ENCODE peak calls at places on chromosomes 6 and 20, in six cellular contexts. One of them, this sample, is unnamed.

GRCh38 chr6:32436995-32437836 is 2.5 kb upstream of the HLA-DRA start:
- DNase-seq in AG04449: no peak
- DNase-seq in lower leg skin: no peak
- DNase-seq in dorsolateral prefrontal cortex: no peak
- DNase-seq in tibial nerve: no peak
- DNase-seq in A673: no peak
- DNase-seq in this sample: peak

GRCh38 chr20:57960803-57961575 is 251.2 kb upstream of the PMEPA1 start:
- DNase-seq in lower leg skin: no peak
- DNase-seq in dorsolateral prefrontal cortex: no peak
- DNase-seq in tibial nerve: no peak
- DNase-seq in A673: no peak
- DNase-seq in AG04449: no peak
- DNase-seq in this sample: no peak

GRCh38 chr20:50918403-50918802 is 12.8 kb downstream of the ADNP start:
- DNase-seq in AG04449: no peak
- DNase-seq in lower leg skin: no peak
- DNase-seq in tibial nerve: no peak
- DNase-seq in A673: no peak
- DNase-seq in dorsolateral prefrontal cortex: no peak
- DNase-seq in this sample: no peak

GRCh38 chr6:68757821-68758220 is 122.7 kb downstream of the ADGRB3 start:
- DNase-seq in A673: no peak
- DNase-seq in dorsolateral prefrontal cortex: no peak
- DNase-seq in lower leg skin: no peak
- DNase-seq in AG04449: no peak
- DNase-seq in tibial nerve: no peak
- DNase-seq in this sample: no peak

GRCh38 chr6:128071212-128071611 is 170.4 kb upstream of the THEMIS start:
- DNase-seq in AG04449: no peak
- DNase-seq in dorsolateral prefrontal cortex: no peak
- DNase-seq in tibial nerve: no peak
- DNase-seq in A673: no peak
- DNase-seq in lower leg skin: no peak
- DNase-seq in this sample: no peak

GRCh38 chr6:169156108-169156821 is 97.4 kb downstream of the THBS2 start:
- DNase-seq in lower leg skin: no peak
- DNase-seq in AG04449: no peak
- DNase-seq in A673: no peak
- DNase-seq in dorsolateral prefrontal cortex: no peak
- DNase-seq in tibial nerve: no peak
- DNase-seq in this sample: no peak

GRCh38 chr6:89834884-89835792 is 5.5 kb downstream of the CASP8AP2 start:
- DNase-seq in dorsolateral prefrontal cortex: no peak
- DNase-seq in tibial nerve: no peak
- DNase-seq in A673: no peak
- DNase-seq in AG04449: no peak
- DNase-seq in lower leg skin: no peak
- DNase-seq in this sample: peak

GRCh38 chr20:48530957-48531356 is 296.8 kb downstream of the PREX1 start:
- DNase-seq in A673: no peak
- DNase-seq in tibial nerve: no peak
- DNase-seq in AG04449: no peak
- DNase-seq in dorsolateral prefrontal cortex: no peak
- DNase-seq in lower leg skin: no peak
- DNase-seq in this sample: no peak

GRCh38 chr20:40682104-40683045 is 6.7 kb downstream of the MAFB start:
- DNase-seq in tibial nerve: no peak
- DNase-seq in A673: no peak
- DNase-seq in AG04449: no peak
- DNase-seq in dorsolateral prefrontal cortex: no peak
- DNase-seq in lower leg skin: no peak
- DNase-seq in this sample: no peak

GRCh38 chr20:40562031-40562430 is 127.0 kb downstream of the MAFB start:
- DNase-seq in dorsolateral prefrontal cortex: no peak
- DNase-seq in A673: no peak
- DNase-seq in tibial nerve: no peak
- DNase-seq in AG04449: no peak
- DNase-seq in lower leg skin: no peak
- DNase-seq in this sample: no peak

GRCh38 chr6:9204171-9204570 is 768.8 kb upstream of the SLC35B3 start:
- DNase-seq in AG04449: no peak
- DNase-seq in A673: peak
- DNase-seq in dorsolateral prefrontal cortex: no peak
- DNase-seq in lower leg skin: peak
- DNase-seq in tibial nerve: no peak
- DNase-seq in this sample: no peak

GRCh38 chr20:59177266-59178250 is 13.9 kb downstream of the ZNF831 start:
- DNase-seq in tibial nerve: no peak
- DNase-seq in lower leg skin: no peak
- DNase-seq in AG04449: no peak
- DNase-seq in dorsolateral prefrontal cortex: no peak
- DNase-seq in A673: no peak
- DNase-seq in this sample: no peak

GRCh38 chr20:61120595-61121515 is 131.2 kb upstream of the CDH4 start:
- DNase-seq in lower leg skin: peak
- DNase-seq in A673: peak
- DNase-seq in dorsolateral prefrontal cortex: no peak
- DNase-seq in tibial nerve: peak
- DNase-seq in AG04449: no peak
- DNase-seq in this sample: no peak

GRCh38 chr6:26199773-26200728 is 112.8 kb downstream of the HFE start:
- DNase-seq in lower leg skin: no peak
- DNase-seq in A673: peak
- DNase-seq in dorsolateral prefrontal cortex: no peak
- DNase-seq in tibial nerve: no peak
- DNase-seq in AG04449: no peak
- DNase-seq in this sample: no peak

GRCh38 chr6:112237644-112238043 is 16.7 kb downstream of the LAMA4 start:
- DNase-seq in AG04449: no peak
- DNase-seq in A673: no peak
- DNase-seq in tibial nerve: peak
- DNase-seq in lower leg skin: no peak
- DNase-seq in dorsolateral prefrontal cortex: no peak
- DNase-seq in this sample: no peak

GRCh38 chr6:167689278-167689677 is 137.4 kb upstream of the AFDN start:
- DNase-seq in AG04449: no peak
- DNase-seq in tibial nerve: no peak
- DNase-seq in dorsolateral prefrontal cortex: no peak
- DNase-seq in lower leg skin: no peak
- DNase-seq in A673: no peak
- DNase-seq in this sample: no peak

GRCh38 chr6:104286641-104287040 is 573.1 kb downstream of the HACE1 start:
- DNase-seq in dorsolateral prefrontal cortex: no peak
- DNase-seq in tibial nerve: no peak
- DNase-seq in lower leg skin: no peak
- DNase-seq in AG04449: no peak
- DNase-seq in A673: no peak
- DNase-seq in this sample: no peak

GRCh38 chr20:59808729-59809381 is 124.6 kb downstream of the SYCP2 start:
- DNase-seq in lower leg skin: peak
- DNase-seq in tibial nerve: peak
- DNase-seq in dorsolateral prefrontal cortex: no peak
- DNase-seq in AG04449: no peak
- DNase-seq in A673: no peak
- DNase-seq in this sample: no peak

GRCh38 chr6:131281471-131282270 is 146.4 kb downstream of the AKAP7 start:
- DNase-seq in dorsolateral prefrontal cortex: peak
- DNase-seq in A673: peak
- DNase-seq in tibial nerve: peak
- DNase-seq in AG04449: no peak
- DNase-seq in lower leg skin: peak
- DNase-seq in this sample: no peak

GRCh38 chr6:144285798-144286502 is 815 bp downstream of the UTRN start:
- DNase-seq in AG04449: no peak
- DNase-seq in A673: peak
- DNase-seq in tibial nerve: peak
- DNase-seq in lower leg skin: peak
- DNase-seq in dorsolateral prefrontal cortex: peak
- DNase-seq in this sample: no peak

GRCh38 chr6:144284474-144284752 is 722 bp upstream of the UTRN start:
- DNase-seq in dorsolateral prefrontal cortex: no peak
- DNase-seq in AG04449: no peak
- DNase-seq in A673: no peak
- DNase-seq in lower leg skin: no peak
- DNase-seq in tibial nerve: no peak
- DNase-seq in this sample: no peak

GRCh38 chr6:144284753-144285547 is at the start of gene UTRN:
- DNase-seq in lower leg skin: peak
- DNase-seq in A673: peak
- DNase-seq in dorsolateral prefrontal cortex: peak
- DNase-seq in tibial nerve: peak
- DNase-seq in AG04449: no peak
- DNase-seq in this sample: no peak

GRCh38 chr6:144285548-144285797 is 338 bp downstream of the UTRN start:
- DNase-seq in AG04449: no peak
- DNase-seq in A673: no peak
- DNase-seq in lower leg skin: no peak
- DNase-seq in tibial nerve: no peak
- DNase-seq in dorsolateral prefrontal cortex: no peak
- DNase-seq in this sample: no peak

DNA sequence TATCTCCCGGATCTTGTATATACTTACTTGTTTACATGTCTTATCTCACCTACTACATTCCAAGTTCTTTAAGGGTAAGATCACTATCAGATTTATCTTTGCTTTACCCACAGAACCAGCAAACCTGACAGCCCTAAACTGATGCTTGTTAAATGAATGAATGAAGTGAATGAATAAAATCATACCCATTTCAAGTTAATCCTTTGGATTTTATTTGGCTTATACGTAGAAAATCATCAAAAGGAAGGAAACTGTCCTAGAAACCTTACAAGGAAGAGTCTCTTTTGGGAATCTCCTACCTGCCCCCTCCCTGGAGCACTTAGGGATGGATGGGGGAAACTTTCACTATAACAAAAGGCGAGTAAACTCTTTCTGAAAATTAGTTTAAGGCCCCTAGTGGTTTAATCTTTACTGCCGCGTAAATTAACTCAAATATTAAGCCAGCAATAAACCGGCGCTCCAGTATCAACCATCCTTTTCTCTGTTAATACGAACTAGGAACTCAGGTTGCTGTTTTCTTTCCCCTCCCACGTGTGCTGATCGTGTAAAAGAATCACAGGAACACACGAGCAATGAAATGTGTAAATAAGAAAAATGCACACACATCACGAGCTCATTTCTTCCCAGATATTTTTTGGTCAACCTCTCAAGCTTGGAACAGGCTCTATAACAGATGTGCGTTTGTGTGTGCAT is 1.2 kb upstream of the UTRN start:
- DNase-seq in AG04449: no peak
- DNase-seq in lower leg skin: no peak
- DNase-seq in A673: peak
- DNase-seq in dorsolateral prefrontal cortex: no peak
- DNase-seq in tibial nerve: no peak
- DNase-seq in this sample: no peak
- TF ChIP-seq CTCF in AG04449: no peak
- TF ChIP-seq CTCF in lower leg skin: no peak
- TF ChIP-seq CTCF in A673: peak
- TF ChIP-seq CTCF in dorsolateral prefrontal cortex: no peak
- TF ChIP-seq CTCF in tibial nerve: no peak
- TF ChIP-seq CTCF in this sample: no peak

DNA sequence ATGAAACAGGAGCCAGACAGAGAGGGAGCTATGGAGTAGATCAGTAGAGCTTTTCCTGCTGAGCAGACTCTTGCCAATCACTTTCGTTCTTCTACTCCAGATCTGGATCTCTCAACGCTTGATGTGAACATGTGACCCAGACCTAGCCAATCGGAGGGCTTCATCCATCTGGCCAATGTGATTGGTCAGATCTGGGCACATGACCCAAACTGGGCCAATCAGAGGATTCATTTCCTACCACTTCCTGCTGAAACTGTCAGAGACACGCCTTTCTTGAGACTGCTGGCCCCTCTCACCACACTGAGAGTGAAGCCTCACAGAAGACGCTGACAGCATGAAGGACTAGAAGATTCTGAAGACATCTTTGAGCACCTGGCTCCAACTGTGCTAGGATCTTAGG is 44.2 kb upstream of the ZMYND8 start:
- DNase-seq in A673: peak
- DNase-seq in lower leg skin: no peak
- DNase-seq in AG04449: no peak
- DNase-seq in tibial nerve: no peak
- DNase-seq in dorsolateral prefrontal cortex: no peak
- DNase-seq in this sample: no peak
- H3K4me3 ChIP-seq in A673: no peak
- H3K4me3 ChIP-seq in lower leg skin: no peak
- H3K4me3 ChIP-seq in AG04449: no peak
- H3K4me3 ChIP-seq in tibial nerve: no peak
- H3K4me3 ChIP-seq in dorsolateral prefrontal cortex: no peak
- H3K4me3 ChIP-seq in this sample: no peak

DNA sequence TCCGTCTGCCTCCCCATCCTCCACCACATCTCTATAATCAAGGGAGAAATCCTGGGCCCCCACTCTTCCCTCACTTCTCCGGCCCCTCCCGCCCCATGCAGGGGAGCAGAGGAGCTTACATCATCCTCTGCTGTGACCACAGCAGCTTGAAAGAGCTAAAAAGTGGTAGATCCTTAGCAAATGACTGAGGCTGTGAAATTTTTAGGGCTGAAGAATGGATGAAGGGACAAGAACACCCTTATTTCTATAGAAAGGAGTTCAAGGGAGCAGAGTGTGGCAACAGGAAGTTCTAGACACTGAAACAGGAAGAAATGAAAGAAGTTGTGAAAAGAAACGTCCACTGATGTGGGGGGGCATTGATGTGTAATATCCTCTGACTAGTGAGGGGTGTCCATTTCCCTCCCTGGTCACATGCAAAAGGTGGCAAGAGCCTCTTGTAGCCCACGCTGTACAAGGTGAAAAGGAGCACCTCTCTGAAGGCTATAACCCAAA is 380.2 kb upstream of the JARID2 start:
- DNase-seq in A673: no peak
- DNase-seq in AG04449: no peak
- DNase-seq in lower leg skin: no peak
- DNase-seq in tibial nerve: no peak
- DNase-seq in dorsolateral prefrontal cortex: no peak
- DNase-seq in this sample: no peak
- TF ChIP-seq CTCF in A673: no peak
- TF ChIP-seq CTCF in AG04449: no peak
- TF ChIP-seq CTCF in lower leg skin: no peak
- TF ChIP-seq CTCF in tibial nerve: no peak
- TF ChIP-seq CTCF in dorsolateral prefrontal cortex: no peak
- TF ChIP-seq CTCF in this sample: no peak

GRCh38 chr6:34205466-34205865 is 31.2 kb upstream of the HMGA1 start:
- DNase-seq in lower leg skin: no peak
- DNase-seq in AG04449: no peak
- DNase-seq in A673: no peak
- DNase-seq in dorsolateral prefrontal cortex: no peak
- DNase-seq in tibial nerve: no peak
- DNase-seq in this sample: no peak

GRCh38 chr6:34204693-34205092 is 32.0 kb upstream of the HMGA1 start:
- DNase-seq in AG04449: no peak
- DNase-seq in tibial nerve: no peak
- DNase-seq in lower leg skin: no peak
- DNase-seq in A673: no peak
- DNase-seq in dorsolateral prefrontal cortex: no peak
- DNase-seq in this sample: no peak

GRCh38 chr6:34200340-34200971 is 36.2 kb upstream of the HMGA1 start:
- DNase-seq in tibial nerve: no peak
- DNase-seq in A673: peak
- DNase-seq in lower leg skin: no peak
- DNase-seq in AG04449: no peak
- DNase-seq in dorsolateral prefrontal cortex: no peak
- DNase-seq in this sample: no peak

GRCh38 chr6:34202329-34203201 is 34.1 kb upstream of the HMGA1 start:
- DNase-seq in lower leg skin: no peak
- DNase-seq in tibial nerve: no peak
- DNase-seq in AG04449: no peak
- DNase-seq in A673: no peak
- DNase-seq in dorsolateral prefrontal cortex: no peak
- DNase-seq in this sample: no peak

GRCh38 chr6:34201455-34202098 is 35.1 kb upstream of the HMGA1 start:
- DNase-seq in dorsolateral prefrontal cortex: no peak
- DNase-seq in AG04449: no peak
- DNase-seq in lower leg skin: no peak
- DNase-seq in A673: no peak
- DNase-seq in tibial nerve: no peak
- DNase-seq in this sample: no peak
- H3K4me3 ChIP-seq in dorsolateral prefrontal cortex: no peak
- H3K4me3 ChIP-seq in AG04449: no peak
- H3K4me3 ChIP-seq in lower leg skin: no peak
- H3K4me3 ChIP-seq in A673: no peak
- H3K4me3 ChIP-seq in tibial nerve: no peak
- H3K4me3 ChIP-seq in this sample: no peak